ENCODE peak calls at places on chromosomes 3 and 15, in four cellular contexts. I is colonic mucosa, E is lower lobe of right lung, O is Panc1. K is an unnamed sample.

GRCh38 chr15:56794923-56795329 is 61.6 kb upstream of the ZNF280D start:
- DNase-seq in I (no peak), E (no peak), O (no peak), K (no peak)

GRCh38 chr3:15295506-15295905 is 36.9 kb downstream of the SH3BP5 start:
- DNase-seq in I (no peak), E (no peak), O (no peak), K (no peak)

GRCh38 chr3:15017191-15017590 is 47.9 kb downstream of the MRPS25 start:
- DNase-seq in I (no peak), E (no peak), O (no peak), K (no peak)

GRCh38 chr3:71048948-71049347 is 534.6 kb downstream of the FOXP1 start:
- DNase-seq in I (peak; percentile 78), E (no peak), O (no peak), K (no peak)

GRCh38 chr3:32603064-32603463 is 32.4 kb upstream of the DYNC1LI1 start:
- DNase-seq in I (no peak), E (no peak), O (no peak), K (no peak)

GRCh38 chr3:197381371-197381770 is 83.0 kb upstream of the DLG1 start:
- DNase-seq in I (no peak), E (no peak), O (no peak), K (no peak)

GRCh38 chr3:108420926-108421325 is 89.5 kb downstream of the MYH15 start:
- DNase-seq in I (no peak), E (no peak), O (no peak), K (no peak)

GRCh38 chr3:170410428-170411029 is 8.1 kb upstream of the CLDN11 start:
- DNase-seq in I (no peak), E (no peak), O (peak; percentile 15), K (peak; percentile 18)

GRCh38 chr3:45164056-45164455 is 17.9 kb upstream of the CDCP1 start:
- DNase-seq in I (no peak), E (no peak), O (no peak), K (no peak)

GRCh38 chr3:183937601-183938286 is 53.1 kb upstream of the PARL start:
- DNase-seq in I (no peak), E (no peak), O (no peak), K (no peak)

GRCh38 chr3:12194669-12195161 is 36.0 kb upstream of the TIMP4 start:
- DNase-seq in I (peak; percentile 84), E (no peak), O (peak; percentile 82), K (peak; percentile 86)
- H3K27ac ChIP-seq in I (peak overlapping the region; percentile 64), E (no peak overlapping the region), O (peak overlapping the region; percentile 86), K (peak overlapping the region; percentile 64)

GRCh38 chr3:19961960-19962359 is 15.1 kb downstream of the RAB5A start:
- DNase-seq in I (no peak), E (no peak), O (no peak), K (no peak)
- H3K27ac ChIP-seq in I (no peak overlapping the region), E (no peak overlapping the region), O (no peak overlapping the region), K (no peak overlapping the region)

GRCh38 chr3:24249523-24249922 is 245.1 kb downstream of the THRB start:
- DNase-seq in I (no peak), E (no peak), O (no peak), K (no peak)

GRCh38 chr3:24258260-24258659 is 236.4 kb downstream of the THRB start:
- DNase-seq in I (no peak), E (no peak), O (no peak), K (no peak)

GRCh38 chr3:24255414-24255813 is 239.2 kb downstream of the THRB start:
- DNase-seq in I (no peak), E (no peak), O (no peak), K (no peak)

GRCh38 chr3:24254649-24255048 is 240.0 kb downstream of the THRB start:
- DNase-seq in I (no peak), E (no peak), O (no peak), K (no peak)

DNA sequence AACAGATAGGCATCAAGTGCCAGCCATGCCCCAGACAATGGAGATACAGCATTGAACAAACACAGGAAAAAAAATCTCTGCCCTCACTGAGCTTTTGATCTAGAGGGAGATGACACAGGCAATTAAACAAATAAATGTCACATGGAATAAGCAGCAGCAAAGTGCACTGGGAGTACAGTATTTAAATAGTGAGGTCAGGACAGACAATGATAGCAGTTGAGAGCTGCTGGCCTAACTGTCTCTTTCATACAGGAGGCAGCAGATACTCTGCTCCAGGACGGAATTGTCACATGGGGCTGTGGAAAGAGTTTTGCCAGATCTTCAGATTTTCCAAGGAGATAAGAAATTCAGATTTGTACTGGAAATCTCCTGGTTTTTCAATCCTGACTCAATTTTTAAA is 241.3 kb downstream of the THRB start:
- DNase-seq in I (no peak), E (no peak), O (no peak), K (no peak)
- H3K27ac ChIP-seq in I (no peak overlapping the region), E (no peak overlapping the region), O (no peak overlapping the region), K (no peak overlapping the region)

GRCh38 chr3:56784452-56785001 is 17.2 kb downstream of the ARHGEF3 start:
- DNase-seq in I (no peak), E (no peak), O (no peak), K (no peak)
- H3K27ac ChIP-seq in I (peak overlapping the region; percentile 49), E (peak overlapping the region; percentile 82), O (no peak overlapping the region), K (peak overlapping the region; percentile 39)

K was measured in HCT116.